ENCODE peak calls at places on chromosome 12, in five cellular contexts. B, J, Z, K and D are unnamed samples.

GRCh38 chr12:51601241-51601640 is 10.2 kb downstream of the SCN8A start:
- DNase-seq in B (no peak), J (no peak), Z (no peak), K (no peak), D (no peak)

GRCh38 chr12:131208425-131208824 is 254.7 kb downstream of the ADGRD1 start:
- DNase-seq in B (peak; percentile 51), J (no peak), Z (no peak), K (no peak), D (no peak)

GRCh38 chr12:95506707-95507523 is 33.0 kb downstream of the METAP2 start:
- DNase-seq in B (no peak), J (no peak), Z (no peak), K (no peak), D (no peak)

GRCh38 chr12:1692221-1692620 is 1.4 kb downstream of the ADIPOR2 start:
- DNase-seq in B (no peak), J (no peak), Z (no peak), K (no peak), D (no peak)

GRCh38 chr12:43737646-43738045 is 20.9 kb downstream of the PUS7L start:
- DNase-seq in B (no peak), J (no peak), Z (no peak), K (peak; percentile 80), D (no peak)

GRCh38 chr12:77166711-77167110 is 101.3 kb upstream of the E2F7 start:
- DNase-seq in B (no peak), J (no peak), Z (no peak), K (peak; percentile 29), D (no peak)

GRCh38 chr12:63223128-63223527 is 72.1 kb upstream of the AVPR1A start:
- DNase-seq in B (no peak), J (no peak), Z (no peak), K (no peak), D (no peak)

GRCh38 chr12:108268397-108268796 is 70.7 kb downstream of the CMKLR1 start:
- DNase-seq in B (no peak), J (no peak), Z (no peak), K (no peak), D (no peak)

GRCh38 chr12:12083688-12084087 is 12.9 kb downstream of the BCL2L14 start:
- DNase-seq in B (no peak), J (no peak), Z (no peak), K (peak; percentile 33), D (no peak)

GRCh38 chr12:28988384-28988704 is 160.7 kb upstream of the FAR2 start:
- DNase-seq in B (no peak), J (no peak), Z (no peak), K (peak; percentile 12), D (no peak)

GRCh38 chr12:69630191-69630590 is 19.5 kb upstream of the LRRC10 start:
- DNase-seq in B (no peak), J (no peak), Z (no peak), K (no peak), D (no peak)

GRCh38 chr12:78442454-78442801 is 422.1 kb upstream of the SYT1 start:
- DNase-seq in B (no peak), J (no peak), Z (no peak), K (peak; percentile 61), D (no peak)

GRCh38 chr12:124738636-124739467 is 124.8 kb downstream of the SCARB1 start:
- DNase-seq in B (no peak), J (no peak), Z (no peak), K (peak; percentile 94), D (peak; percentile 32)
- H3K4me1 ChIP-seq in B (peaks cover 31% of the 10 kb centered on the region), J (no peaks in the 10 kb centered on the region), Z (peaks cover 23% of the 10 kb centered on the region), K (peaks cover 49% of the 10 kb centered on the region), D (peaks cover 9% of the 10 kb centered on the region)

GRCh38 chr12:46386877-46387629 is 14.5 kb upstream of the SLC38A2 start:
- DNase-seq in B (peak; percentile 82), J (no peak), Z (no peak), K (peak; percentile 71), D (no peak)

GRCh38 chr12:46386360-46386867 is 13.8 kb upstream of the SLC38A2 start:
- DNase-seq in B (no peak), J (no peak), Z (no peak), K (peak; percentile 98), D (no peak)

GRCh38 chr12:46389130-46389616 is 16.6 kb upstream of the SLC38A2 start:
- DNase-seq in B (no peak), J (no peak), Z (no peak), K (peak; percentile 99), D (no peak)

GRCh38 chr12:46388427-46388992 is 15.9 kb upstream of the SLC38A2 start:
- DNase-seq in B (no peak), J (no peak), Z (no peak), K (peak; percentile 95), D (no peak)

DNA sequence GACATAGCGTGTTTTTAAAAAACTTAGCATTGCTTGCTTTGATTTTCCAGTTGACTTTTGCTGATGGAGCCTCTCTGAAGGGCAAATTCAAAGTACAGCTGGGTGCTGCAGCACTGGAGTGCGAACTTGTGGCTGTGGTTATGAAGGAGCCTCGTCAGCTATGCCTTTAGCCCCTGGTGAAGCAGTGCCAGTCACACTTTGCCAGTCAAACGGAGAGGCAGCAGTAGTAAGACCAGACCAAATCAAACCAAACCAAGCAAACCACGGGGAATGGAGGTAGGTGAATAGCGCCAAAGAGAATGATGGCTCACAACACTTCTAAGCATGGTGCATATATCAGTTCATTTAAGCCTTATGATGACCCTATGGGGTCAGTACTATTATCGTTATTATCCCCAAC is 15.1 kb upstream of the SLC38A2 start:
- DNase-seq in B (peak; percentile 78), J (no peak), Z (no peak), K (no peak), D (no peak)
- H3K4me1 ChIP-seq in B (peaks cover 65% of the 10 kb centered on the region), J (peaks cover 7% of the 10 kb centered on the region), Z (peaks cover 25% of the 10 kb centered on the region), K (peaks cover 69% of the 10 kb centered on the region), D (peaks cover 14% of the 10 kb centered on the region)

GRCh38 chr12:49345048-49345839 is 1.4 kb upstream of the DNAJC22 start:
- DNase-seq in B (no peak), J (no peak), Z (peak; percentile 60), K (no peak), D (no peak)
- H3K4me1 ChIP-seq in B (peaks cover 62% of the 10 kb centered on the region), J (peaks cover 59% of the 10 kb centered on the region), Z (peaks cover 71% of the 10 kb centered on the region), K (peaks cover 42% of the 10 kb centered on the region), D (peaks cover 16% of the 10 kb centered on the region)

GRCh38 chr12:79547044-79547734 is 143.6 kb downstream of the PAWR start:
- DNase-seq in B (no peak), J (no peak), Z (peak; percentile 29), K (peak; percentile 92), D (no peak)
- H3K4me1 ChIP-seq in B (no peaks in the 10 kb centered on the region), J (no peaks in the 10 kb centered on the region), Z (peaks cover 43% of the 10 kb centered on the region), K (peaks cover 43% of the 10 kb centered on the region), D (peaks cover 12% of the 10 kb centered on the region)

GRCh38 chr12:71691504-71692129 is 5.7 kb downstream of the TMEM19 start:
- DNase-seq in B (no peak), J (no peak), Z (peak; percentile 79), K (no peak), D (no peak)

GRCh38 chr12:71695782-71696181 is 9.9 kb downstream of the TMEM19 start:
- DNase-seq in B (no peak), J (no peak), Z (no peak), K (no peak), D (no peak)

GRCh38 chr12:71688961-71689570 is 3.2 kb downstream of the TMEM19 start:
- DNase-seq in B (no peak), J (no peak), Z (no peak), K (no peak), D (no peak)

GRCh38 chr12:71693126-71693525 is 7.2 kb downstream of the TMEM19 start:
- DNase-seq in B (no peak), J (no peak), Z (no peak), K (no peak), D (no peak)

DNA sequence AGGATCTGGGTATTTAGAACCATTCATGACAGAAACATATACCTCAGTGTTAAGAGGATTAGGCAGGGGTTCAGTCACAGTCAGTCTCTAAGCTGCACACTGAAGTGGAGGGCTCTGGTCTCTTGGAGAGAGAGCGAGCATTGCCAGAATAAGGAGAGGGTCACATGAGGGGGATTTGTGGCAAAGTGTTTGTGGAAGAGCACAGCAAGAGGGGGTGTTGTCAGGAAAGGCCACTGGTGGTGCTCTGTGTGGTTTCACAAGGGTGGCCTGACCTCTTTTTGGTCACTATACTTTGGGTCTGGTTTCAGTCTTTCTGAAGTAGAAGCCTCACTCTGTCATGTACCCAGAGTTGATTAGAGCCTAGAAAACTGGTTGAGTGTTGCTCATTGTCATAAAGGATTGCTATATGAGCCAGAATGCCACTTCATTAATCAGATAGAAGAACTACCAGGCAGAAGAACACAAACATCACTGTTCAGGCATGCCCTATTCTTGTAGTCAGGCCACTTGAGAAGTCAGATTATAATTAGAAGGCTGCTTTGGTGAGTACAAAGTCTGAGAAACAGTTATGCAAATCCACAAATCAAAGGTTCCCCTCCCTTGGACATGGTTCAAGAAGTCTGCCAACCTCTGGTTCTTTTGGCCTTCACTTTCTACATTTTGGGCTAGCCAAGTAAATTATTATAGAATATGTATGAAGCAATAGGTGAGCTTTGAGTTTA is 8.4 kb downstream of the TMEM19 start:
- DNase-seq in B (no peak), J (no peak), Z (no peak), K (no peak), D (no peak)
- H3K4me1 ChIP-seq in B (peaks cover 43% of the 10 kb centered on the region), J (no peaks in the 10 kb centered on the region), Z (peaks cover 19% of the 10 kb centered on the region), K (no peaks in the 10 kb centered on the region), D (no peaks in the 10 kb centered on the region)